ENCODE peak calls at places on chromosomes 3 and 15, in five cellular contexts. L, X, S, Z and I are unnamed samples.

GRCh38 chr3:23865595-23866396 is 51.0 kb downstream of the NKIRAS1 start:
- DNase-seq in L (no peak), X (no peak), S (peak; percentile 25), Z (no peak), I (no peak)

GRCh38 chr15:93974804-93975481 is 256.4 kb upstream of the MCTP2 start:
- DNase-seq in L (no peak), X (no peak), S (peak; percentile 12), Z (peak; percentile 28), I (no peak)

GRCh38 chr3:144375122-144375521 is 403.5 kb downstream of the DIPK2A start:
- DNase-seq in L (no peak), X (no peak), S (no peak), Z (no peak), I (no peak)

GRCh38 chr3:55622733-55623132 is 135.6 kb upstream of the WNT5A start:
- DNase-seq in L (no peak), X (no peak), S (no peak), Z (no peak), I (no peak)

GRCh38 chr3:128218476-128218829 is 65.2 kb downstream of the EEFSEC start:
- DNase-seq in L (no peak), X (no peak), S (no peak), Z (no peak), I (no peak)

GRCh38 chr3:123392368-123392767 is 56.5 kb downstream of the ADCY5 start:
- DNase-seq in L (no peak), X (no peak), S (no peak), Z (no peak), I (no peak)

GRCh38 chr3:120348065-120348980 is 831 bp downstream of the LRRC58 start:
- DNase-seq in L (no peak), X (peak; percentile 42), S (peak; percentile 36), Z (peak; percentile 53), I (no peak)

GRCh38 chr15:45026646-45027045 is 3.7 kb downstream of the SORD start:
- DNase-seq in L (no peak), X (no peak), S (no peak), Z (no peak), I (no peak)

GRCh38 chr3:39125837-39126500 is 18.5 kb downstream of the TTC21A start:
- DNase-seq in L (no peak), X (no peak), S (no peak), Z (no peak), I (no peak)

GRCh38 chr15:43776101-43776717 is 557 bp downstream of the ELL3 start:
- DNase-seq in L (peak; percentile 18), X (no peak), S (no peak), Z (no peak), I (no peak)

GRCh38 chr3:126958638-126959085 is 24.3 kb upstream of the PLXNA1 start:
- DNase-seq in L (no peak), X (no peak), S (no peak), Z (no peak), I (no peak)

GRCh38 chr15:80567721-80568157 is 127.4 kb upstream of the ABHD17C start:
- DNase-seq in L (no peak), X (no peak), S (peak; percentile 45), Z (peak; percentile 87), I (no peak)

GRCh38 chr3:151918253-151919029 is 45.0 kb downstream of the SUCNR1 start:
- DNase-seq in L (no peak), X (no peak), S (no peak), Z (peak; percentile 89), I (no peak)

GRCh38 chr3:132253262-132253878 is 63.8 kb upstream of the ACP3 start:
- DNase-seq in L (no peak), X (no peak), S (no peak), Z (peak; percentile 83), I (no peak)

GRCh38 chr3:64530434-64531049 is 157.3 kb downstream of the ADAMTS9 start:
- DNase-seq in L (no peak), X (no peak), S (peak; percentile 31), Z (peak; percentile 66), I (no peak)

GRCh38 chr3:160928183-160928718 is 172.2 kb downstream of the PPM1L start:
- DNase-seq in L (no peak), X (no peak), S (no peak), Z (peak; percentile 17), I (no peak)

GRCh38 chr15:71730277-71731144 is 79.8 kb upstream of the NR2E3 start:
- DNase-seq in L (no peak), X (no peak), S (peak; percentile 36), Z (peak; percentile 67), I (no peak)

GRCh38 chr15:71325461-71325860 is 210.2 kb downstream of the THSD4 start:
- DNase-seq in L (no peak), X (no peak), S (no peak), Z (no peak), I (no peak)

GRCh38 chr15:94240486-94240885 is 9.1 kb downstream of the MCTP2 start:
- DNase-seq in L (no peak), X (no peak), S (no peak), Z (no peak), I (no peak)

GRCh38 chr15:74584204-74584603 is 31.4 kb upstream of the CLK3 start:
- DNase-seq in L (no peak), X (no peak), S (no peak), Z (no peak), I (no peak)

GRCh38 chr3:184786271-184787010 is 25.5 kb upstream of the VPS8 start:
- DNase-seq in L (peak; percentile 55), X (no peak), S (peak; percentile 61), Z (peak; percentile 92), I (peak; percentile 77)

GRCh38 chr3:144189044-144189443 is 217.4 kb downstream of the DIPK2A start:
- DNase-seq in L (no peak), X (no peak), S (no peak), Z (no peak), I (no peak)

GRCh38 chr15:70741677-70742293 is 21.6 kb downstream of the UACA start:
- DNase-seq in L (no peak), X (no peak), S (no peak), Z (no peak), I (no peak)

GRCh38 chr3:15812183-15812582 is 14.4 kb upstream of the ANKRD28 start:
- DNase-seq in L (no peak), X (no peak), S (no peak), Z (peak; percentile 69), I (no peak)

GRCh38 chr3:114527036-114527644 is 233.3 kb downstream of the TIGIT start:
- DNase-seq in L (no peak), X (no peak), S (no peak), Z (peak; percentile 40), I (no peak)

GRCh38 chr3:63914312-63914711 is 2.1 kb upstream of the SCAANT1 start:
- DNase-seq in L (no peak), X (no peak), S (no peak), Z (no peak), I (no peak)

GRCh38 chr3:151766454-151766853 is 32.7 kb downstream of the AADACL2 start:
- DNase-seq in L (no peak), X (no peak), S (no peak), Z (no peak), I (no peak)

GRCh38 chr3:66075281-66075680 is 36.6 kb upstream of the MAGI1 start:
- DNase-seq in L (no peak), X (no peak), S (peak; percentile 23), Z (no peak), I (no peak)

GRCh38 chr3:100245146-100245545 is 15.6 kb upstream of the TBC1D23 start:
- DNase-seq in L (no peak), X (no peak), S (no peak), Z (no peak), I (no peak)

GRCh38 chr15:52233405-52233804 is 42.2 kb upstream of the GNB5 start:
- DNase-seq in L (no peak), X (no peak), S (no peak), Z (peak; percentile 79), I (no peak)

GRCh38 chr15:58517252-58517681 is 85.5 kb downstream of the LIPC start:
- DNase-seq in L (no peak), X (no peak), S (no peak), Z (peak; percentile 24), I (no peak)